ENCODE peak calls at places on chromosomes 7 and 10, in eight cellular contexts. I is OCI-LY7; Q is naive thymus-derived CD4-positive, alpha-beta T cell; F is uterus; K is osteoblast; U is heart right ventricle; O is right atrium auricular region; Z is right cardiac atrium. X is an unnamed sample. For H3K9me3, the result is how much of the 10 kb centered on the place peaks cover.

GRCh38 chr7:156832195-156832877 is 60.6 kb downstream of the LMBR1 start:
- DNase-seq in Q (no peak), U (no peak), F (no peak), K (no peak), Z (no peak), O (no peak), I (peak), X (no peak)

GRCh38 chr10:74177140-74177677 is 26.2 kb downstream of the ADK start:
- DNase-seq in K (no peak), I (peak), Q (no peak), F (peak), Z (no peak), U (no peak), O (no peak), X (peak)

GRCh38 chr10:76026176-76026771 is 594.9 kb downstream of the LRMDA start:
- DNase-seq in U (no peak), Z (no peak), K (no peak), I (no peak), Q (no peak), O (no peak), F (no peak), X (no peak)

GRCh38 chr7:50362142-50362541 is 57.6 kb downstream of the IKZF1 start:
- DNase-seq in O (no peak), F (no peak), I (no peak), Z (no peak), U (no peak), Q (no peak), K (no peak), X (no peak)

GRCh38 chr7:78786055-78786454 is 667.4 kb downstream of the MAGI2 start:
- DNase-seq in K (no peak), U (no peak), O (no peak), F (no peak), Z (no peak), I (no peak), Q (no peak), X (no peak)

GRCh38 chr10:17349717-17350116 is 104.7 kb downstream of the ST8SIA6 start:
- DNase-seq in F (no peak), I (no peak), U (no peak), K (no peak), O (no peak), Q (no peak), Z (no peak), X (no peak)

GRCh38 chr7:139730746-139731612 is 46.8 kb downstream of the HIPK2 start:
- DNase-seq in O (peak), Q (peak), Z (peak), F (peak), I (peak), U (peak), K (no peak), X (no peak)

GRCh38 chr7:38105874-38106483 is 72.1 kb upstream of the STARD3NL start:
- DNase-seq in I (peak), K (no peak), O (no peak), F (no peak), Q (peak), U (peak), Z (peak), X (no peak)

GRCh38 chr10:28532223-28532508 is 752 bp upstream of the WAC start:
- DNase-seq in U (peak), I (no peak), O (peak), F (no peak), K (no peak), Z (no peak), Q (no peak), X (no peak)

GRCh38 chr10:129495697-129496096 is 28.7 kb downstream of the MGMT start:
- DNase-seq in Z (no peak), Q (no peak), U (no peak), F (no peak), K (no peak), O (no peak), I (no peak), X (no peak)
- H3K9me3 ChIP-seq in Z (under half), Q (under half), U (under half), F (under half), K (under half), O (under half), I (under half), X (under half)

DNA sequence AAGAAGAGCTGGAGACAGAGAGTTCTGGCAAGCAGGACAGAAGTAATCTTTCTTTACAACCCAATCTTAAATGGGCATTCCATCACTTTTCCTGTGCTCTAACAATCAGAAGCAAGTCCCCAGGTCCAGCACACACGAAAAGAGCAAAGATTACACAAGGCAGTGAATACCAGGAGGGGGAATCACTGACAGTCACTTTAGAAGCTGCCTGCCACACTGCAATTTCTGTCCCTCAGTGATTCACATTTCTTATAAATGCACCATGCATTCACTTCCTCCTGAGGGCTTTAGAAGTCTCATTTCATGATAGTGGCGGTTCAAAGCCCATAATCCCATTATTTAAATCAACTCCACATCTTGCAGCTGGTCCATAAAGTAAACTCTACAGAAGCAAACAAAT is 362.5 kb downstream of the POM121L12 start:
- DNase-seq in K (no peak), I (no peak), O (no peak), Z (no peak), Q (no peak), F (no peak), U (no peak), X (no peak)
- H3K9me3 ChIP-seq in K (under half), I (under half), O (under half), Z (under half), Q (under half), F (under half), U (under half), X (under half)

GRCh38 chr10:37344413-37344812 is 219.0 kb downstream of the ANKRD30A start:
- DNase-seq in Z (no peak), O (no peak), F (no peak), U (no peak), K (no peak), Q (no peak), I (no peak), X (no peak)
- H3K9me3 ChIP-seq in Z (under half), O (under half), F (under half), U (under half), K (under half), Q (under half), I (under half), X (under half)

GRCh38 chr7:64485623-64486022 is 77.2 kb downstream of the ZNF680 start:
- DNase-seq in K (no peak), Z (no peak), F (no peak), O (no peak), Q (no peak), I (no peak), U (no peak), X (no peak)
- H3K9me3 ChIP-seq in K (under half), Z (under half), F (under half), O (under half), Q (under half), I (under half), U (under half), X (under half)

GRCh38 chr7:57245206-57245605 is 113.0 kb upstream of the ZNF479 start:
- DNase-seq in U (no peak), K (no peak), Q (no peak), F (no peak), Z (no peak), O (no peak), I (no peak), X (no peak)
- H3K9me3 ChIP-seq in U (half or more), K (under half), Q (under half), F (under half), Z (under half), O (under half), I (under half), X (under half)

DNA sequence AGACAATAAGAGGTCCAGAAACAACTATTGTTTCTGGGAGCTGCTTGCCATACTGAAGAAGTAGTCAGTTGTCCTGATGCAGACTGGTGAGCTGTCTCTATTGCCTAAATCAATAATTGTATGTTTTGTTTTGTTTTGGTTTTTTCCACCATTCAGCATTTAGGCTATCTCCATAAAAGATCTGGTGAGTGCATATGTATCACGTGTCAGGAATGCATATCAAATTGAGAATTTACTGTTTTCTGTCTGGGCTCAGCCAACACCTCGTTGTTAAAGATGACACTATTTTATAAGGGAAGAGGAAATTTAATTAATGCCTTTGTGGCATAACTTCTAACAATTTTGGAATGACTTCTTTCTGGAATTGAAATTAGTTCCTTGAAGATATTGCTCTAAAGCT is 66.2 kb downstream of the SORCS1 start:
- DNase-seq in F (no peak), Q (no peak), Z (no peak), U (no peak), K (no peak), O (no peak), I (no peak), X (no peak)
- H3K9me3 ChIP-seq in F (under half), Q (under half), Z (under half), U (under half), K (under half), O (under half), I (under half), X (under half)